ENCODE peak calls at places on chromosomes 6 and 20, in seven cellular contexts. One of them, this sample, is unnamed.
A peak's percentile ranks its signal among the peaks of the same experiment; 100 is the strongest.

GRCh38 chr6:44415424-44415823 is 27.9 kb downstream of the CDC5L start:
- DNase-seq in HCT116: no peak
- DNase-seq in K562: no peak
- DNase-seq in GM12878: no peak
- DNase-seq in SK-N-SH: no peak
- DNase-seq in HepG2: no peak
- DNase-seq in H1: no peak
- DNase-seq in this sample: no peak

GRCh38 chr6:5998741-5999687 is 7.7 kb downstream of the NRN1 start:
- DNase-seq in HCT116: no peak
- DNase-seq in K562: no peak
- DNase-seq in GM12878: no peak
- DNase-seq in SK-N-SH: peak; percentile 49
- DNase-seq in HepG2: no peak
- DNase-seq in H1: peak; percentile 84
- DNase-seq in this sample: no peak

GRCh38 chr20:19129976-19130612 is 82.3 kb upstream of the SLC24A3 start:
- DNase-seq in HCT116: no peak
- DNase-seq in K562: no peak
- DNase-seq in GM12878: no peak
- DNase-seq in SK-N-SH: no peak
- DNase-seq in HepG2: no peak
- DNase-seq in H1: no peak
- DNase-seq in this sample: peak; percentile 74

GRCh38 chr20:48215536-48215935 is 430.3 kb upstream of the SULF2 start:
- DNase-seq in HCT116: no peak
- DNase-seq in K562: no peak
- DNase-seq in GM12878: no peak
- DNase-seq in SK-N-SH: no peak
- DNase-seq in HepG2: no peak
- DNase-seq in H1: no peak
- DNase-seq in this sample: no peak

GRCh38 chr6:137432054-137432545 is 62.1 kb downstream of the OLIG3 start:
- DNase-seq in HCT116: no peak
- DNase-seq in K562: no peak
- DNase-seq in GM12878: peak; percentile 16
- DNase-seq in SK-N-SH: no peak
- DNase-seq in HepG2: no peak
- DNase-seq in H1: no peak
- DNase-seq in this sample: no peak

GRCh38 chr6:147244832-147245231 is 40.6 kb downstream of the STXBP5 start:
- DNase-seq in HCT116: no peak
- DNase-seq in K562: no peak
- DNase-seq in GM12878: no peak
- DNase-seq in SK-N-SH: no peak
- DNase-seq in HepG2: no peak
- DNase-seq in H1: no peak
- DNase-seq in this sample: no peak

GRCh38 chr20:12555369-12555768 is 453.4 kb upstream of the SPTLC3 start:
- DNase-seq in HCT116: no peak
- DNase-seq in K562: no peak
- DNase-seq in GM12878: no peak
- DNase-seq in SK-N-SH: no peak
- DNase-seq in HepG2: no peak
- DNase-seq in H1: no peak
- DNase-seq in this sample: no peak

GRCh38 chr6:139152892-139153271 is 18.0 kb downstream of the HECA start:
- DNase-seq in HCT116: no peak
- DNase-seq in K562: no peak
- DNase-seq in GM12878: no peak
- DNase-seq in SK-N-SH: no peak
- DNase-seq in HepG2: no peak
- DNase-seq in H1: no peak
- DNase-seq in this sample: no peak

GRCh38 chr6:113909224-113909856 is 52.2 kb downstream of the MARCKS start:
- DNase-seq in HCT116: peak; percentile 36
- DNase-seq in K562: peak; percentile 69
- DNase-seq in GM12878: peak; percentile 7
- DNase-seq in SK-N-SH: peak; percentile 63
- DNase-seq in HepG2: peak; percentile 45
- DNase-seq in H1: no peak
- DNase-seq in this sample: peak; percentile 45

GRCh38 chr6:131868836-131869235 is 61.0 kb downstream of the ENPP1 start:
- DNase-seq in HCT116: no peak
- DNase-seq in K562: no peak
- DNase-seq in GM12878: no peak
- DNase-seq in SK-N-SH: no peak
- DNase-seq in HepG2: no peak
- DNase-seq in H1: no peak
- DNase-seq in this sample: no peak

GRCh38 chr6:56491606-56492328 is 150.9 kb downstream of the DST start:
- DNase-seq in HCT116: no peak
- DNase-seq in K562: peak; percentile 12
- DNase-seq in GM12878: no peak
- DNase-seq in SK-N-SH: no peak
- DNase-seq in HepG2: no peak
- DNase-seq in H1: no peak
- DNase-seq in this sample: no peak

GRCh38 chr6:50720623-50721022 is 7.3 kb downstream of the TFAP2D start:
- DNase-seq in HCT116: no peak
- DNase-seq in K562: peak; percentile 23
- DNase-seq in GM12878: no peak
- DNase-seq in SK-N-SH: no peak
- DNase-seq in HepG2: no peak
- DNase-seq in H1: peak; percentile 66
- DNase-seq in this sample: peak; percentile 72

GRCh38 chr6:1916334-1916985 is 306.7 kb downstream of the FOXC1 start:
- DNase-seq in HCT116: no peak
- DNase-seq in K562: no peak
- DNase-seq in GM12878: no peak
- DNase-seq in SK-N-SH: no peak
- DNase-seq in HepG2: no peak
- DNase-seq in H1: no peak
- DNase-seq in this sample: no peak

GRCh38 chr6:1913572-1913971 is 303.9 kb downstream of the FOXC1 start:
- DNase-seq in HCT116: no peak
- DNase-seq in K562: no peak
- DNase-seq in GM12878: no peak
- DNase-seq in SK-N-SH: no peak
- DNase-seq in HepG2: no peak
- DNase-seq in H1: no peak
- DNase-seq in this sample: no peak

GRCh38 chr6:1915226-1915625 is 305.5 kb downstream of the FOXC1 start:
- DNase-seq in HCT116: no peak
- DNase-seq in K562: no peak
- DNase-seq in GM12878: no peak
- DNase-seq in SK-N-SH: no peak
- DNase-seq in HepG2: no peak
- DNase-seq in H1: no peak
- DNase-seq in this sample: no peak

GRCh38 chr6:1912731-1913130 is 303.0 kb downstream of the FOXC1 start:
- DNase-seq in HCT116: no peak
- DNase-seq in K562: no peak
- DNase-seq in GM12878: no peak
- DNase-seq in SK-N-SH: no peak
- DNase-seq in HepG2: no peak
- DNase-seq in H1: no peak
- DNase-seq in this sample: no peak

DNA sequence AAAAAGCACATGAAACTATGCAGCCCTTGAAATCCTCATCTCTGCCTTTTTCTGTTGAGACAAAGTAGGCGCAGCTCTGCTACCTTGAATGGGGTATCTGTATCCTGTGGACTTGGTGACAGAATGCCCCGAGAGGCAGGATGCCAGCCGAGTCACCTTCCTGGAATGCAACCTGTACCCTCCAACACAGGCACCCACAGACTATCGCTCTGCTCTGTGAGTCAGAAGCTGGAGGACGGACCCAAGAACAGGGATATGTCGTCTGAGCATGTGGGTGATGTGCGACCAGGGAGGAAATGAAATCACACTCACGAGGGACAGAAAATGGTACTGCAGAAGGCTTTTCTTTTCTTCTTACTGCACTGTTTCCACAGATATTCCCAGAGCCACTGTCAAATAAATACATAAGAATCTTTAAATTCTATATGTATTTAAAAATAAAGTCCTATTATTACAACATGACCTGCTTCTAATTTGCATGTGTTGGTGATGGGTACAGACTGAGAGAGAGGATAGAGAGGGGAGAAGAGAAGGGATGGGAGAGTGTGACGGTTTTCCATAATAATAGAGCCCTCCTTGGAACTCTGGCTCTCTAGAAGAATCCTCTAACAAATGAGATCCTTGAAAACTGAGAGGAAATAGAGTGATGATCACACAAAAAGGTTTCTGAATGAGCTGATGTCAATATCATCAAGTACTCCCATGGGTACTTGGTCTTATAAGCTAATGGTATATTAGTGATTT is 308.1 kb downstream of the FOXC1 start:
- DNase-seq in HCT116: peak; percentile 40
- DNase-seq in K562: no peak
- DNase-seq in GM12878: no peak
- DNase-seq in SK-N-SH: no peak
- DNase-seq in HepG2: peak; percentile 44
- DNase-seq in H1: no peak
- DNase-seq in this sample: no peak
- TF ChIP-seq JUND in HCT116: peak; percentile 57
- TF ChIP-seq JUND in K562: no peak
- TF ChIP-seq JUND in GM12878: no peak
- TF ChIP-seq JUND in SK-N-SH: peak; percentile 89
- TF ChIP-seq JUND in HepG2: no peak
- TF ChIP-seq JUND in H1: no peak
- TF ChIP-seq JUND in this sample: no peak

GRCh38 chr6:90368601-90369000 is 72.0 kb upstream of the BACH2 start:
- DNase-seq in HCT116: no peak
- DNase-seq in K562: no peak
- DNase-seq in GM12878: no peak
- DNase-seq in SK-N-SH: no peak
- DNase-seq in HepG2: no peak
- DNase-seq in H1: no peak
- DNase-seq in this sample: no peak

GRCh38 chr6:90370493-90370959 is 73.9 kb upstream of the BACH2 start:
- DNase-seq in HCT116: no peak
- DNase-seq in K562: peak; percentile 55
- DNase-seq in GM12878: no peak
- DNase-seq in SK-N-SH: no peak
- DNase-seq in HepG2: no peak
- DNase-seq in H1: no peak
- DNase-seq in this sample: no peak

GRCh38 chr6:90368001-90368400 is 71.4 kb upstream of the BACH2 start:
- DNase-seq in HCT116: no peak
- DNase-seq in K562: no peak
- DNase-seq in GM12878: no peak
- DNase-seq in SK-N-SH: no peak
- DNase-seq in HepG2: no peak
- DNase-seq in H1: no peak
- DNase-seq in this sample: no peak

GRCh38 chr6:90369651-90370050 is 73.0 kb upstream of the BACH2 start:
- DNase-seq in HCT116: no peak
- DNase-seq in K562: peak; percentile 66
- DNase-seq in GM12878: no peak
- DNase-seq in SK-N-SH: no peak
- DNase-seq in HepG2: no peak
- DNase-seq in H1: no peak
- DNase-seq in this sample: no peak

GRCh38 chr6:90369024-90369519 is 72.4 kb upstream of the BACH2 start:
- DNase-seq in HCT116: peak; percentile 99
- DNase-seq in K562: peak; percentile 93
- DNase-seq in GM12878: peak; percentile 90
- DNase-seq in SK-N-SH: no peak
- DNase-seq in HepG2: peak; percentile 20
- DNase-seq in H1: no peak
- DNase-seq in this sample: no peak
- TF ChIP-seq JUND in HCT116: peak; percentile 100
- TF ChIP-seq JUND in K562: peak; percentile 100
- TF ChIP-seq JUND in GM12878: peak; percentile 93
- TF ChIP-seq JUND in SK-N-SH: peak; percentile 99
- TF ChIP-seq JUND in HepG2: no peak
- TF ChIP-seq JUND in H1: peak; percentile 100
- TF ChIP-seq JUND in this sample: peak; percentile 99

GRCh38 chr6:133057352-133057751 is 183.8 kb upstream of the EYA4 start:
- DNase-seq in HCT116: no peak
- DNase-seq in K562: no peak
- DNase-seq in GM12878: no peak
- DNase-seq in SK-N-SH: no peak
- DNase-seq in HepG2: no peak
- DNase-seq in H1: no peak
- DNase-seq in this sample: no peak

GRCh38 chr6:133062077-133062476 is 179.1 kb upstream of the EYA4 start:
- DNase-seq in HCT116: no peak
- DNase-seq in K562: no peak
- DNase-seq in GM12878: no peak
- DNase-seq in SK-N-SH: no peak
- DNase-seq in HepG2: no peak
- DNase-seq in H1: no peak
- DNase-seq in this sample: no peak

GRCh38 chr6:133067960-133068359 is 173.2 kb upstream of the EYA4 start:
- DNase-seq in HCT116: no peak
- DNase-seq in K562: no peak
- DNase-seq in GM12878: no peak
- DNase-seq in SK-N-SH: no peak
- DNase-seq in HepG2: no peak
- DNase-seq in H1: no peak
- DNase-seq in this sample: no peak

GRCh38 chr6:133062702-133063319 is 178.3 kb upstream of the EYA4 start:
- DNase-seq in HCT116: no peak
- DNase-seq in K562: no peak
- DNase-seq in GM12878: no peak
- DNase-seq in SK-N-SH: no peak
- DNase-seq in HepG2: no peak
- DNase-seq in H1: no peak
- DNase-seq in this sample: no peak
- TF ChIP-seq JUND in HCT116: no peak
- TF ChIP-seq JUND in K562: no peak
- TF ChIP-seq JUND in GM12878: no peak
- TF ChIP-seq JUND in SK-N-SH: no peak
- TF ChIP-seq JUND in HepG2: no peak
- TF ChIP-seq JUND in H1: no peak
- TF ChIP-seq JUND in this sample: no peak

GRCh38 chr20:61514018-61514755 is 262.1 kb downstream of the CDH4 start:
- DNase-seq in HCT116: no peak
- DNase-seq in K562: no peak
- DNase-seq in GM12878: no peak
- DNase-seq in SK-N-SH: no peak
- DNase-seq in HepG2: no peak
- DNase-seq in H1: no peak
- DNase-seq in this sample: no peak
- TF ChIP-seq JUND in HCT116: no peak
- TF ChIP-seq JUND in K562: no peak
- TF ChIP-seq JUND in GM12878: no peak
- TF ChIP-seq JUND in SK-N-SH: no peak
- TF ChIP-seq JUND in HepG2: no peak
- TF ChIP-seq JUND in H1: no peak
- TF ChIP-seq JUND in this sample: no peak

This sample was measured in T47D.